ENCODE peak calls at places on chromosomes 7 and 10, in eight cellular contexts. F is HTR-8/SVneo; M is stimulated activated CD8-positive, alpha-beta memory T cell treated with anti-CD3 and anti-CD28 coated beads, Interleukin-15, amount 100 ng/mL, for 4 hours; G is OCI-LY7; J is amniotic epithelial cell; V is NCI-H2081; R is T-helper 17 cell; U is NCI-H1417 treated with DMSO at 0.1 percent for 48 hours. Z is an unnamed sample.
A peak's percentile ranks its signal among the peaks of the same experiment; 100 is the strongest.

GRCh38 chr7:140557809-140558518 is 78.7 kb upstream of the MKRN1 start:
- DNase-seq in V (no peak), R (no peak), F (no peak), U (no peak), J (no peak), G (no peak), M (no peak), Z (no peak)

GRCh38 chr10:28302012-28302667 is 724 bp downstream of the MPP7 start:
- DNase-seq in U (peak; percentile 8), F (no peak), R (no peak), G (no peak), J (no peak), M (no peak), V (no peak), Z (no peak)

GRCh38 chr7:140646931-140647647 is 6.5 kb upstream of the DENND2A start:
- DNase-seq in F (no peak), V (peak; percentile 78), M (no peak), R (no peak), G (peak; percentile 74), U (no peak), J (peak; percentile 24), Z (no peak)

GRCh38 chr7:17646181-17646956 is 293.9 kb downstream of the SNX13 start:
- DNase-seq in F (peak; percentile 14), V (no peak), J (peak; percentile 68), U (no peak), R (no peak), G (no peak), M (no peak), Z (peak; percentile 6)

GRCh38 chr10:60042262-60042661 is 135.9 kb upstream of the CCDC6 start:
- DNase-seq in V (peak; percentile 50), F (no peak), R (no peak), U (peak; percentile 17), M (no peak), J (no peak), G (no peak), Z (peak; percentile 44)

GRCh38 chr10:128526793-128527375 is 400.7 kb upstream of the MKI67 start:
- DNase-seq in U (no peak), R (no peak), J (no peak), F (no peak), M (no peak), G (no peak), V (peak; percentile 38), Z (no peak)

GRCh38 chr10:47418321-47418720 is 34.2 kb upstream of the ZNF488 start:
- DNase-seq in J (no peak), G (no peak), R (no peak), M (no peak), U (no peak), V (no peak), F (no peak), Z (no peak)

GRCh38 chr7:47600199-47601118 is 18.5 kb upstream of the TNS3 start:
- DNase-seq in U (no peak), G (peak; percentile 23), F (no peak), J (peak; percentile 88), M (no peak), V (no peak), R (no peak), Z (no peak)

GRCh38 chr7:108311446-108312168 is 144.6 kb downstream of the NRCAM start:
- DNase-seq in U (no peak), M (no peak), F (no peak), G (no peak), J (peak; percentile 7), R (no peak), V (no peak), Z (no peak)

Z was measured in LNCaP clone FGC.